ENCODE peak calls at places on chromosome 19, in nine cellular contexts. Y, O, H, N, G, K, R, T and Q are unnamed samples.

GRCh38 chr19:518292-519231 is 11.3 kb downstream of the TPGS1 start:
- DNase-seq in Y (peak; percentile 71), O (peak; percentile 76), H (no peak), N (no peak), G (peak; percentile 59), K (no peak), R (no peak), T (no peak), Q (peak; percentile 48)

GRCh38 chr19:8531470-8531869 is 17.5 kb upstream of the ZNF414 start:
- DNase-seq in Y (no peak), O (no peak), H (no peak), N (no peak), G (no peak), K (no peak), R (no peak), T (no peak), Q (no peak)

GRCh38 chr19:3374369-3375112 is 8.2 kb downstream of the NFIC start:
- DNase-seq in Y (peak; percentile 87), O (no peak), H (no peak), N (peak; percentile 70), G (no peak), K (no peak), R (peak; percentile 84), T (no peak), Q (peak; percentile 95)

GRCh38 chr19:674282-675151 is 1.7 kb upstream of the FSTL3 start:
- DNase-seq in Y (no peak), O (no peak), H (no peak), N (no peak), G (no peak), K (no peak), R (no peak), T (no peak), Q (peak; percentile 56)

GRCh38 chr19:31352782-31353651 is 3.8 kb upstream of the TSHZ3 start:
- DNase-seq in Y (no peak), O (peak; percentile 54), H (no peak), N (no peak), G (no peak), K (no peak), R (no peak), T (no peak), Q (no peak)

GRCh38 chr19:40249781-40250180 is 23.3 kb upstream of the CCNP start:
- DNase-seq in Y (no peak), O (no peak), H (no peak), N (no peak), G (no peak), K (no peak), R (no peak), T (no peak), Q (no peak)

GRCh38 chr19:19552811-19553210 is 14.7 kb downstream of the CILP2 start:
- DNase-seq in Y (no peak), O (peak; percentile 65), H (peak; percentile 19), N (no peak), G (peak; percentile 56), K (peak; percentile 45), R (peak; percentile 52), T (peak; percentile 43), Q (no peak)

GRCh38 chr19:13022111-13022858 is 27.0 kb downstream of the NFIX start:
- DNase-seq in Y (peak; percentile 87), O (no peak), H (no peak), N (no peak), G (no peak), K (no peak), R (no peak), T (no peak), Q (peak; percentile 88)

GRCh38 chr19:43759515-43759914 is 4.8 kb upstream of the SMG9 start:
- DNase-seq in Y (no peak), O (no peak), H (peak; percentile 56), N (no peak), G (no peak), K (peak; percentile 71), R (no peak), T (peak; percentile 83), Q (no peak)

GRCh38 chr19:23560051-23560450 is 127.0 kb downstream of the ZNF675 start:
- DNase-seq in Y (no peak), O (no peak), H (no peak), N (no peak), G (no peak), K (no peak), R (no peak), T (no peak), Q (no peak)

GRCh38 chr19:54420383-54421168 is 5.3 kb downstream of the TTYH1 start:
- DNase-seq in Y (peak; percentile 79), O (peak; percentile 96), H (no peak), N (peak; percentile 74), G (no peak), K (no peak), R (no peak), T (no peak), Q (no peak)

GRCh38 chr19:17604372-17605025 is 49.0 kb downstream of the COLGALT1 start:
- DNase-seq in Y (no peak), O (no peak), H (no peak), N (no peak), G (no peak), K (no peak), R (no peak), T (no peak), Q (no peak)

GRCh38 chr19:574658-575526 is 2.5 kb downstream of the BSG start:
- DNase-seq in Y (no peak), O (peak; percentile 77), H (peak; percentile 39), N (peak; percentile 75), G (peak; percentile 30), K (peak; percentile 47), R (peak; percentile 69), T (no peak), Q (peak; percentile 38)

GRCh38 chr19:17555929-17556813 is 722 bp downstream of the COLGALT1 start:
- DNase-seq in Y (peak; percentile 85), O (peak; percentile 55), H (peak; percentile 67), N (peak; percentile 68), G (peak; percentile 44), K (peak; percentile 43), R (peak; percentile 69), T (no peak), Q (peak; percentile 80)

GRCh38 chr19:13644648-13645047 is 119.7 kb upstream of the MRI1 start:
- DNase-seq in Y (no peak), O (no peak), H (peak; percentile 13), N (no peak), G (no peak), K (no peak), R (no peak), T (no peak), Q (no peak)

GRCh38 chr19:19420570-19421301 is 15.3 kb downstream of the GATAD2A start:
- DNase-seq in Y (no peak), O (no peak), H (no peak), N (no peak), G (no peak), K (peak; percentile 54), R (no peak), T (no peak), Q (no peak)

DNA sequence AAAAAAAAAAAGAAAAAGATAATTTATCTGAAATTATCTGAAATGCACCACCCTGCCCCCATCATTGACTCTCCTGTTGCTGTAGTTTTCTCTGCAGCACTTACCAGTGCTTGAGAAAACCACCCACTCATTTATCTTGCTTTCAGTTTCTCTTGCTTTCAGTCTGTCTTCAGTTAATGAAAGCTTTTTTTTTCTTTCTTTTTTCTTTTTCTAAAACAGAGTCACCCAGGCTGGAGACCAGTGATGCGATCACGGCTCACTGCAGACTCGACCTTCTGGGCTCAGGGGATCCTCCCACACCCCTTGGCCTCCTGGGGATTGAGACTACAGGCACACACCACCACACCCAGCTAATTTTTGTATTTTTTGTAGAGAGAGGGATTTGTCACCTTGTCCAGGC is 4.3 kb upstream of the ACP5 start:
- DNase-seq in Y (no peak), O (no peak), H (peak; percentile 92), N (no peak), G (no peak), K (no peak), R (no peak), T (no peak), Q (no peak)
- H3K27ac ChIP-seq in Y (peak overlapping the region; percentile 43), O (no peak overlapping the region), H (peak overlapping the region; percentile 88), N (no peak overlapping the region), G (no peak overlapping the region), K (no peak overlapping the region), R (peak overlapping the region; percentile 71), T (no peak overlapping the region), Q (no peak overlapping the region)

GRCh38 chr19:36114763-36115452 is at the start of gene POLR2I:
- DNase-seq in Y (peak; percentile 100), O (peak; percentile 100), H (peak; percentile 99), N (peak; percentile 99), G (peak; percentile 100), K (peak; percentile 97), R (peak; percentile 99), T (peak; percentile 100), Q (peak; percentile 99)
- TF ChIP-seq CTCF in Y (no peak), O (no peak), H (no peak), N (no peak), G (no peak), K (no peak), R (no peak), T (no peak), Q (no peak)

DNA sequence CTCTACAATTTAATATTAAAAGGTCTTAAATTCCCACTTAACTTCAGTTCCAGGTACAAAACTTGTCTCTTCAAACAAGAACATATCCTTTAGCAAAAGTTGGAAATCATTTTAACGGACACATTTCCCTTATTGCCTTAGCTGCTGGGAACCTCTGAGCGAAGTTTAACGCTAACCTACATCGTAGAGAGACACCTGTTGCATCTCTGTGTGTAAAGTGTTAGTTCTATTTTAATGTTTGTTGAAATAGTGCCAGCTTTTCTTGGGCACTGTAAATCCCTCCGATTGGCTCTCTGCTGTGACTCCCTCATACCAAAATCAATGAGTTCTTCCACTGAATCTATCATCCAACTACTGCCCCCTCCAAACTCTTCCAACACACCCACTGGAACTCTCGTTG is 2.4 kb upstream of the HIF3A start:
- DNase-seq in Y (no peak), O (no peak), H (no peak), N (no peak), G (no peak), K (no peak), R (no peak), T (no peak), Q (no peak)
- H3K27ac ChIP-seq in Y (no peak overlapping the region), O (no peak overlapping the region), H (no peak overlapping the region), N (no peak overlapping the region), G (no peak overlapping the region), K (no peak overlapping the region), R (no peak overlapping the region), T (no peak overlapping the region), Q (no peak overlapping the region)

GRCh38 chr19:33641956-33642498 is 20.3 kb downstream of the CHST8 start:
- DNase-seq in Y (no peak), O (no peak), H (no peak), N (peak; percentile 9), G (no peak), K (no peak), R (no peak), T (peak; percentile 22), Q (no peak)

GRCh38 chr19:33639034-33639681 is 17.4 kb downstream of the CHST8 start:
- DNase-seq in Y (peak; percentile 27), O (no peak), H (no peak), N (no peak), G (no peak), K (no peak), R (no peak), T (no peak), Q (no peak)

GRCh38 chr19:33638167-33639033 is 16.6 kb downstream of the CHST8 start:
- DNase-seq in Y (peak; percentile 40), O (no peak), H (no peak), N (no peak), G (peak; percentile 54), K (no peak), R (no peak), T (no peak), Q (no peak)

GRCh38 chr19:33640773-33641172 is 19.0 kb downstream of the CHST8 start:
- DNase-seq in Y (no peak), O (no peak), H (no peak), N (peak; percentile 12), G (no peak), K (no peak), R (no peak), T (no peak), Q (no peak)

GRCh38 chr19:33641261-33641660 is 19.5 kb downstream of the CHST8 start:
- DNase-seq in Y (no peak), O (no peak), H (no peak), N (peak; percentile 9), G (no peak), K (no peak), R (no peak), T (no peak), Q (no peak)
- TF ChIP-seq CTCF in Y (no peak), O (no peak), H (no peak), N (no peak), G (no peak), K (no peak), R (no peak), T (no peak), Q (no peak)